ENCODE peak calls at places on chromosomes 4 and X, in four cellular contexts. F, O, T and I are unnamed samples.

GRCh38 chr4:125168531-125168930 is 146.2 kb upstream of the FAT4 start:
- DNase-seq in F (peak), O (no peak), T (no peak), I (no peak)

GRCh38 chrX:14029039-14029424 is 660 bp downstream of the GEMIN8 start:
- DNase-seq in F (no peak), O (no peak), T (no peak), I (no peak)

GRCh38 chr4:122758033-122758432 is 25.5 kb downstream of the BBS12 start:
- DNase-seq in F (peak), O (no peak), T (no peak), I (no peak)

GRCh38 chr4:78556655-78557054 is 5.1 kb downstream of the ANXA3 start:
- DNase-seq in F (peak), O (no peak), T (no peak), I (no peak)

GRCh38 chrX:21528076-21528475 is 130.1 kb downstream of the KLHL34 start:
- DNase-seq in F (peak), O (no peak), T (no peak), I (no peak)

GRCh38 chr4:188242041-188242440 is 102.8 kb downstream of the TRIML1 start:
- DNase-seq in F (no peak), O (no peak), T (no peak), I (no peak)

GRCh38 chr4:14415146-14415545 is 587.1 kb upstream of the CPEB2 start:
- DNase-seq in F (peak), O (no peak), T (no peak), I (no peak)

GRCh38 chr4:29051381-29051965 is 1668.7 kb upstream of the PCDH7 start:
- DNase-seq in F (peak), O (no peak), T (no peak), I (no peak)

GRCh38 chr4:111960241-111960667 is 185.0 kb upstream of the FAM241A start:
- DNase-seq in F (peak), O (no peak), T (peak), I (no peak)

GRCh38 chr4:7960017-7960789 is 20.5 kb upstream of the AFAP1 start:
- DNase-seq in F (peak), O (no peak), T (no peak), I (no peak)

GRCh38 chr4:95556460-95556859 is 7.7 kb upstream of the UNC5C start:
- DNase-seq in F (peak), O (no peak), T (no peak), I (no peak)

GRCh38 chr4:61273237-61273636 is 73.1 kb downstream of the ADGRL3 start:
- DNase-seq in F (peak), O (no peak), T (no peak), I (no peak)

GRCh38 chrX:53684415-53685192 is 1.9 kb downstream of the HUWE1 start:
- DNase-seq in F (no peak), O (no peak), T (no peak), I (no peak)

GRCh38 chr4:144970597-144970996 is 127.4 kb downstream of the ANAPC10 start:
- DNase-seq in F (no peak), O (no peak), T (no peak), I (no peak)

GRCh38 chrX:44872319-44872816 is 620 bp upstream of the KDM6A start:
- DNase-seq in F (no peak), O (no peak), T (peak), I (peak)

GRCh38 chr4:64822405-64822804 is 413.2 kb upstream of the TECRL start:
- DNase-seq in F (no peak), O (no peak), T (no peak), I (no peak)

GRCh38 chr4:173009129-173009823 is 159.3 kb upstream of the GALNT7 start:
- DNase-seq in F (no peak), O (no peak), T (no peak), I (no peak)

GRCh38 chr4:147122697-147123472 is 177.2 kb upstream of the TTC29 start:
- DNase-seq in F (no peak), O (no peak), T (no peak), I (no peak)

GRCh38 chrX:46228389-46228788 is 316.8 kb downstream of the ZNF674 start:
- DNase-seq in F (no peak), O (no peak), T (no peak), I (no peak)

GRCh38 chr4:100340534-100341364 is 150.5 kb upstream of the DDIT4L start:
- DNase-seq in F (peak), O (no peak), T (no peak), I (no peak)

GRCh38 chr4:7192252-7193039 is at the start of gene SORCS2:
- DNase-seq in F (no peak), O (no peak), T (peak), I (no peak)

GRCh38 chr4:107809236-107809635 is 15.5 kb upstream of the SGMS2 start:
- DNase-seq in F (no peak), O (no peak), T (no peak), I (no peak)

DNA sequence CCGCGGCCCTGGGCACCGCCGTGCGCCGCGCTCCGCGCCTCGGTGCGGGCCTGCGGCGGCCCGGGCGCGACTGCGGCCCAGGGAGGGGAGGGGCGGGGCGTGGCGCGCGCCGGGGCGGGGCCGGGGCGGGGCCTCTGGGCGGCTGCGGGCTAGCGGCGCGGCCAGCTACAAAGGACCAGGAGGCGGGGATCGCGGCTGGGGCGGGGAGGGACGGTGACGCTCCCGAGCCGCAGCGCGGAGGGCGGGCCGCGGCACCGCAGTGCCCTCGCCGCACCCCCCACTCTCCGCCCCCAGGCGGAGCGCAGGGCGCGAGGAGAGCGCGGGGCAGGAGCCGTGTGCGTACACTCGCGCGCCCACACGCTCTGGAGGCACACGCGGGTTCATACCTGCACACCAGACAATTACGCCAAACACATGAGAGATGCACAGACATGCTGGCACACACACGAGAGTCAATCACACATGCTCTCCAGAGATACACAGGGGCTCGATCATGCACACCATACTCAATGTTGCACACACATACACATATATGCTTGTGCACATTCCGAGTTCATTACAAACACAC is at the start of gene CRMP1:
- DNase-seq in F (no peak), O (no peak), T (no peak), I (no peak)
- TF ChIP-seq CTCF in F (no peak), O (no peak), T (no peak), I (no peak)

DNA sequence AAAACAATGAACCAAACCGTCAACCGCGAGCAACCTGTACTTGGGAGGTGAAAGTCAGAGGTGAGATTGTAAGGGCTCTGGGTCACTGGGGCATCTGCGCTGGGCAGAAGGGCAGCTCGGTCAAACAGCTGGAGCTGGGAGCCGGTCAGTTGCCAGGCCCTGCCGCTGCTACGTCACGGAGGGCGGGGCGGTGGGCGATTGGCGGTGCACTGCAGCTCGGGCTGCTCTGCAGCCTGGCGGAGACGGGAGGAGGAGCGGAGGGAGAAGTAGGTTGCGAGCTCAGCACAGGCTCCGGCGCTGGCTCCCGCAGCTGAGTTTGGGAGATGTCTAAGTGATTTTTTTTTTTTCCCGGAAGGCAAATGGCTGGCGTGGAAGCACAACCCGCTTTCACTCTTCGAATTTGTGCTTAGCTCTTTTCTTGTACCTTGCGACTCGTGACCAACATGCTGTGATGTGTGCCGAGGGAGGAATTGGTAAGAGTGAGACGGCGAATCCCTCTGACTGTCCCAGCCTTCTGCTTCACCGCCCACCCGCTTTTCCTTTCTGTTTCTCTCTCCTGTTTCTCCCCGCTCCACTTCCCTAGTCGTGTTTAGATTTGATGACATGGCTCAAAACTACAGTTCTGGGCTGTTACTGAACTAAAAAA is at the start of gene ATP10D:
- DNase-seq in F (peak), O (peak), T (peak), I (peak)
- TF ChIP-seq CTCF in F (peak), O (peak), T (no peak), I (no peak)

DNA sequence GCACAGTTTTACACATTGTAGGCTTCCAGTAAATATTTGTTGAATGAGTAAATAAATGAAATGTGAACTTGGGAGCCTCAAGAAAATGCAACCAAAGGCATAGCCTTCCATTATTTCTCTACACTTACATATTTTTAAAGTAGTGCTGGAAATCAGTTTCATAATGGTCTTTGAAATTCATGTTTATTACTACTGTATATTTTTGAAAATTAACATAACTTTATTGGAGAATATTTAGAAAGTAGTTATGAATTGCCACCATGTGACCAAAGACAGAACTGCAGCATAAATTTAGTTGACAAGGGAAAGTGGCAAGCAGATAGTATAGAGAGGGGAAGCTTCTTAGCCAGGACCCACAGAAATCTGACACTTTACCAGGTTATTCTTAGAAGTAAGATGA is 6.4 kb downstream of the TCEAL8 start:
- DNase-seq in F (peak), O (no peak), T (no peak), I (no peak)
- TF ChIP-seq CTCF in F (peak), O (peak), T (no peak), I (no peak)

GRCh38 chrX:80550722-80551121 is 130.5 kb downstream of the TENT5D start:
- DNase-seq in F (no peak), O (no peak), T (peak), I (no peak)
- TF ChIP-seq CTCF in F (no peak), O (no peak), T (no peak), I (no peak)

DNA sequence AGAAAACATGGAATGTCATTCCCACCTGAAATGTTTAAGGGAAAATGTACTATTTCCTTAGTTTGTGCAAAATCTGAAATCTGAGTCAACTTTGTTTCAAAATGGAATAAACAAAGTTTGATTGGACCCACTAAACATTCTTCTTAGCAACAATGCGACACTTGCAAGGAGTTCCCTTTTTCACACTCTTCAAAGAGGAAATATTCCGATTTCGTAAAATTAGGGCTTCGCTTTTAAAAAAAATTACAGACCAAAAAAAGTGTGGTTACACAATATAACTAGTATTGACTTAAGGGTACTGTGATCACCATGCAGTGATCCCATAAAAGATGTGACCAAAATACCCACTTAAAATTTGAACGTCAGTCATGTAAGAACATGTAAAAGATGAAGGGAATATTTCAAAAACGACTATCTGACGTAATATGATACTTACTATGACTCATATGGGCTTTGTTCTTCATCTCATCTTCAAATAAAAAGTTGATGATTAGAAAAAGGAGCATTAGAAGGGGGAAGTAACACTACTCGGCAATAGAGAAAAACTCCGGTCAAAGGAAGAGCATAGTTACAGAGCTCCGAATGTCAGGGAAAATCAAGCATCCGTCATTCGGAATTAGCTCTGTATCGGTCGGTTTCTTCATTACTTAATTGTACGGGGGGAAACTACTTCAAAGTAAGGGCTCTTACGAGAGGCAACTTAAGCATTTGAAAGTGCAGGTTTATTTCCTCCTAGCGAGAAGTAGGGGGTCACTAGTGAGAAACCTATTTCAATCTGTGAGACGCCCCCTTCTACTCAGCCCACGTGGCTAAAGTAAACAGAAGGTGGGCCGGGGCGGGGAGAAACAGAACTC is 1.4 kb upstream of the TET2 start:
- DNase-seq in F (peak), O (no peak), T (no peak), I (no peak)
- TF ChIP-seq CTCF in F (no peak), O (no peak), T (no peak), I (no peak)

DNA sequence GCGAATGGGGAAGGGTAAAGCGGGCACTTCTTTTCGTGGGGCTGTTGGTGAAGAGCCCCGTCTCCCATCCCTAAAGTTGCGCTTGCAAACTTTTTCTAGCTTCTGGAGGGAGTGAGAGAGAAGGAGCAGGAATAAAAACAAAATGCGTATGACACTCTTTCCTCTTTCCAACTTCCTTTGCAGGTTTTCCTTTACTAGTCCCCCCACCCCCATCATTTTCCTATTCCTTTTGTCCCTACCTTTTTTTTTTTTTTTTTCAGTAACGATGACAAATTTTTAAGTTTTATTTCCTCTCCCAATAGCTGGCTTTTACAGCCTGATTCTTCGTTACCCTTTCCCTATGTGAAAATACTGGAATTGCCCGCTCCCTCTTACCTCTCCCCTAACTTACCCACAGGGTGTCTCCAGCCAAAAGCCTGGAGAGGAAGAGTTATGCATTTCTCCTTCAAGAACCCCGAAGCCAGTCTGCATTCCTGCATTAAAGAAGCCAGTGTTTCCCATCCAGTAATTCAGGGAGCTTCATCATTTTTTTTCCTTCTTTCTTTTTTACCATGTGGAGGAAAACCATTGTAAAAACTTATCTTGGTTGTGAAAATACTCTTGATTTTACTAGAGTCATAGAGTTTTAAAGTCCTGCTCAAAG is 647 bp upstream of the ARSJ start:
- DNase-seq in F (no peak), O (no peak), T (no peak), I (no peak)
- TF ChIP-seq CTCF in F (no peak), O (no peak), T (no peak), I (no peak)

DNA sequence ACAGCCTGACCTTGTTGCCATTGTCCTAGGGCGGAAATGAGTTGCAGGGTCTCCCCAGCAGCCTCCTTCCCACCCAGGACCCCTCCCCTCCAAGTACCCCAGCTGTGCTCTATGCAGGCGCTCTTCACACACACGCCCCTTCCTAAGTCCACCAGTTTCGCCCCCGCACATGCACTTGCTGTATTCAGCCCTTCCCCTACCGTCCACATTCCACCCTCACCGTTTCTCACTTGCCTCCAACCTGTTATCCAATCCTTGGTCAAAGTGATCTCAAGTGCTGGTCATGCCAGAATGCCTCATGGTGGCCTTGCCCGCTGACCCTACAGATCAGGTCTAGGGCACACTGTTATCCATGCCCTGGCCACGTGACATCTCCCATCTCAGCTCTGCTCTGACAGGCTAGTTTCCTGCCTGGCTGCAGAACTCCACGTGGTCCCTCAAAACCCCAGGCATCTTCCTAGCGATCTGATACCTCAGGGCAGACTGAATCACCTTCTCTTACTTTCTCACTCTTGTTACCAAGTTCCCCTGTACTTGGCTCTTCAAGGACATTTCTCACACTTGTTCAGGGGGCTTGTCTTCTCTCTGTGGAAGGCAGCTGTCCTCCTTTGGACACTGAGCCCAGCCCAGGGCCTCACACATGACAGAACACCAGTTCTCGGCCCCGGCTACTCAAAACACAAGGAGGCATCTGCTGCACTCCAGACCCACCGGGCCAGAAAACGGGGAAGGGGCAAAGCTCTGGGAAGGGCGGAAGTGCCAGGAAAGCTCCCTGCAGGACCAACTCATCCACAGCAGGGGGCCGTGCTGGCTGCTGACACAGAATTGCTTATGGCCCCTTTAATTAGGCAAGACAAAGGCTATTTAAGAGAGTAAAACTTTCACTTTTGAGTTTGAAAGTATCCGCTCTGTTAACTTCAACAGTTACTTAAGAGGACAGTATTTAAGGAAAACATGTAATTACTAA is 39.9 kb downstream of the NSG1 start:
- DNase-seq in F (peak), O (no peak), T (no peak), I (no peak)
- TF ChIP-seq CTCF in F (no peak), O (no peak), T (no peak), I (no peak)

GRCh38 chr4:5888222-5888701 is 4.6 kb downstream of the CRMP1 start:
- DNase-seq in F (no peak), O (no peak), T (no peak), I (no peak)

GRCh38 chr4:5888706-5889696 is 3.9 kb downstream of the CRMP1 start:
- DNase-seq in F (no peak), O (no peak), T (no peak), I (no peak)

GRCh38 chr4:5887011-5887360 is 5.9 kb downstream of the CRMP1 start:
- DNase-seq in F (no peak), O (no peak), T (no peak), I (no peak)

GRCh38 chr4:5885733-5886132 is 7.2 kb downstream of the CRMP1 start:
- DNase-seq in F (peak), O (no peak), T (no peak), I (no peak)

GRCh38 chr4:5887361-5888221 is 5.3 kb downstream of the CRMP1 start:
- DNase-seq in F (no peak), O (no peak), T (no peak), I (no peak)
- TF ChIP-seq CTCF in F (no peak), O (no peak), T (no peak), I (no peak)

GRCh38 chr4:82715731-82716617 is 82.6 kb downstream of the SCD5 start:
- DNase-seq in F (peak), O (no peak), T (no peak), I (no peak)

GRCh38 chr4:82726601-82727000 is 72.0 kb downstream of the SCD5 start:
- DNase-seq in F (no peak), O (no peak), T (no peak), I (no peak)

GRCh38 chr4:82718067-82718935 is 80.3 kb downstream of the SCD5 start:
- DNase-seq in F (no peak), O (no peak), T (no peak), I (no peak)

DNA sequence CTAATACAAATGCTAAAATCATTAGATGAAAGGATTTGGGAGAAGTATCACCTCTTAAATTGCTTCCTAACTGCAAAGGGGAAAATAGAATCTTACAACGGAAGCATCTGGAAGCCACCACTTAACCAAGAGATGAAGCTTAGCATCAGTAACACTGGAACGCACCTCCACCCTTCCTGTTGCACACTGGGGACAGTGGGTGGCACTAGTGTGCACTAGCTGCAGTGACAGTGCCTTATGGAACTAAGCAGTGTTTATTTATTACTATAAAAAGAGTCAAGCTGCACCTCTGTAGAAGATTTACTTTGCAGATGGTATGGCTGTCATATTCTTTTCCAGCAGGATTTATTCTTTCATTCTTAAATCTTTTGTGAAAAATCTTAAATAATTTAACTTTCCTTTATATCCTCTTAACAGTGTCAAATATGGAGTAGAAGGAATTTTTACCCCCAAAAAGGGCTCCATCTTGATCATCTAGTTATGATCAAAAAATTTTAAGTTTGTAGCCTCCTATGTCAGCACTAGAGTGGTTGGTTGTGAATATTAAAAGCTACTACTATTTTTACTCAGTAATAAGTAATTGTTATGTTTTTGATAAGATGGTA is 76.7 kb downstream of the SCD5 start:
- DNase-seq in F (peak), O (no peak), T (peak), I (no peak)
- TF ChIP-seq CTCF in F (peak), O (no peak), T (no peak), I (no peak)